ENCODE peak calls at places on chromosomes 4 and X, in six cellular contexts. Y, X, C, G, Z and U are unnamed samples.

GRCh38 chr4:117010695-117011094 is 74.7 kb downstream of the TRAM1L1 start:
- DNase-seq in Y (no peak), X (no peak), C (no peak), G (no peak), Z (no peak), U (no peak)

GRCh38 chr4:11470709-11471441 is 42.2 kb upstream of the HS3ST1 start:
- DNase-seq in Y (no peak), X (no peak), C (no peak), G (peak), Z (no peak), U (no peak)

GRCh38 chr4:18406220-18406619 is 384.7 kb upstream of the LCORL start:
- DNase-seq in Y (no peak), X (no peak), C (no peak), G (no peak), Z (no peak), U (no peak)

GRCh38 chr4:38290360-38290759 is 330.2 kb downstream of the PTTG2 start:
- DNase-seq in Y (no peak), X (no peak), C (no peak), G (no peak), Z (no peak), U (no peak)

GRCh38 chr4:24774452-24774851 is 20.9 kb upstream of the SOD3 start:
- DNase-seq in Y (no peak), X (no peak), C (no peak), G (no peak), Z (no peak), U (no peak)

GRCh38 chr4:123477804-123478209 is 81.2 kb downstream of the SPRY1 start:
- DNase-seq in Y (peak), X (peak), C (peak), G (peak), Z (no peak), U (peak)

GRCh38 chr4:151537726-151538125 is 128.8 kb downstream of the FHIP1A start:
- DNase-seq in Y (no peak), X (no peak), C (no peak), G (no peak), Z (no peak), U (no peak)

GRCh38 chr4:6840062-6840976 is 57.8 kb downstream of the KIAA0232 start:
- DNase-seq in Y (no peak), X (no peak), C (no peak), G (peak), Z (no peak), U (no peak)

GRCh38 chr4:5802565-5802964 is 90.3 kb downstream of the CRMP1 start:
- DNase-seq in Y (no peak), X (no peak), C (no peak), G (no peak), Z (no peak), U (no peak)

GRCh38 chr4:115729739-115730266 is 616.4 kb upstream of the NDST4 start:
- DNase-seq in Y (no peak), X (no peak), C (no peak), G (no peak), Z (no peak), U (no peak)

GRCh38 chr4:187389420-187389819 is 606.2 kb upstream of the ZFP42 start:
- DNase-seq in Y (no peak), X (no peak), C (no peak), G (no peak), Z (no peak), U (no peak)

GRCh38 chr4:108889696-108890475 is 127.0 kb upstream of the ETNPPL start:
- DNase-seq in Y (no peak), X (no peak), C (no peak), G (peak), Z (no peak), U (no peak)

GRCh38 chrX:42443267-42443666 is 334.7 kb downstream of the PPP1R2C start:
- DNase-seq in Y (no peak), X (no peak), C (no peak), G (no peak), Z (no peak), U (no peak)

GRCh38 chr4:83548151-83548905 is 12.4 kb downstream of the GPAT3 start:
- DNase-seq in Y (peak), X (peak), C (peak), G (no peak), Z (peak), U (peak)

GRCh38 chr4:54063737-54064316 is 578 bp downstream of the CHIC2 start:
- DNase-seq in Y (peak), X (peak), C (peak), G (peak), Z (peak), U (peak)

GRCh38 chr4:73446336-73446938 is 10.4 kb downstream of the AFP start:
- DNase-seq in Y (no peak), X (no peak), C (peak), G (peak), Z (peak), U (no peak)

GRCh38 chrX:153921511-153922285 is 4.4 kb downstream of the ARHGAP4 start:
- DNase-seq in Y (no peak), X (no peak), C (peak), G (peak), Z (no peak), U (no peak)

GRCh38 chr4:42357325-42357724 is 40.0 kb upstream of the SHISA3 start:
- DNase-seq in Y (no peak), X (no peak), C (no peak), G (no peak), Z (no peak), U (no peak)

GRCh38 chr4:78293841-78294301 is 236.7 kb downstream of the FRAS1 start:
- DNase-seq in Y (no peak), X (no peak), C (no peak), G (peak), Z (no peak), U (no peak)

GRCh38 chr4:3407930-3408792 is 33.6 kb upstream of the HGFAC start:
- DNase-seq in Y (no peak), X (no peak), C (no peak), G (no peak), Z (no peak), U (no peak)

GRCh38 chr4:138724530-138724929 is 291.1 kb upstream of the NOCT start:
- DNase-seq in Y (no peak), X (no peak), C (peak), G (no peak), Z (no peak), U (no peak)

GRCh38 chr4:52052475-52052780 is 1.3 kb downstream of the SPATA18 start:
- DNase-seq in Y (no peak), X (no peak), C (no peak), G (no peak), Z (no peak), U (no peak)

GRCh38 chr4:182738283-182739047 is 178.7 kb downstream of the DCTD start:
- DNase-seq in Y (no peak), X (no peak), C (no peak), G (no peak), Z (no peak), U (no peak)

GRCh38 chr4:83780334-83780733 is 244.4 kb downstream of the GPAT3 start:
- DNase-seq in Y (no peak), X (no peak), C (peak), G (no peak), Z (no peak), U (no peak)

GRCh38 chrX:30657542-30658238 is 4.5 kb downstream of the GK start:
- DNase-seq in Y (no peak), X (no peak), C (no peak), G (no peak), Z (no peak), U (no peak)

GRCh38 chr4:56297801-56298200 is 89.5 kb downstream of the AASDH start:
- DNase-seq in Y (no peak), X (no peak), C (no peak), G (no peak), Z (no peak), U (no peak)

GRCh38 chr4:71231753-71232420 is 106.9 kb upstream of the SLC4A4 start:
- DNase-seq in Y (no peak), X (no peak), C (no peak), G (no peak), Z (no peak), U (no peak)

GRCh38 chr4:137934921-137935320 is 307.2 kb downstream of the SLC7A11 start:
- DNase-seq in Y (no peak), X (no peak), C (no peak), G (no peak), Z (no peak), U (no peak)

GRCh38 chr4:3766207-3766790 is at the start of gene ADRA2C:
- DNase-seq in Y (no peak), X (no peak), C (no peak), G (peak), Z (peak), U (no peak)

GRCh38 chrX:134525086-134525792 is 65.3 kb downstream of the HPRT1 start:
- DNase-seq in Y (no peak), X (no peak), C (no peak), G (no peak), Z (no peak), U (no peak)

GRCh38 chrX:113384628-113385027 is 544.0 kb upstream of the AMOT start:
- DNase-seq in Y (no peak), X (no peak), C (no peak), G (no peak), Z (no peak), U (no peak)

GRCh38 chrX:155263854-155264628 is at the start of gene RAB39B:
- DNase-seq in Y (peak), X (peak), C (peak), G (peak), Z (peak), U (peak)

GRCh38 chr4:114282937-114283336 is 303.5 kb upstream of the ARSJ start:
- DNase-seq in Y (no peak), X (no peak), C (no peak), G (no peak), Z (no peak), U (no peak)

GRCh38 chr4:26482508-26483462 is 7.5 kb downstream of the CCKAR start:
- DNase-seq in Y (no peak), X (no peak), C (peak), G (no peak), Z (no peak), U (no peak)

GRCh38 chrX:46386511-46386910 is 158.7 kb downstream of the ZNF674 start:
- DNase-seq in Y (no peak), X (no peak), C (no peak), G (no peak), Z (no peak), U (no peak)

GRCh38 chr4:14301993-14302392 is 674.5 kb upstream of the BOD1L1 start:
- DNase-seq in Y (no peak), X (no peak), C (no peak), G (no peak), Z (no peak), U (no peak)

GRCh38 chr4:111618908-111619307 is 526.3 kb upstream of the FAM241A start:
- DNase-seq in Y (no peak), X (no peak), C (no peak), G (peak), Z (no peak), U (no peak)